ENCODE peak calls at places on chromosomes 7 and 10, in five cellular contexts. W is HepG2, E is H1, Z is GM12878, G is GM12891. F is an unnamed sample.

GRCh38 chr7:102080003-102080361 is 206.7 kb upstream of the SH2B2 start:
- DNase-seq in G (no peak), Z (no peak), W (no peak), E (no peak), F (no peak)

GRCh38 chr10:89475137-89475536 is 60.3 kb downstream of the SLC16A12 start:
- DNase-seq in E (no peak), G (no peak), W (no peak), Z (no peak), F (no peak)

GRCh38 chr7:22364910-22365309 is 8.0 kb upstream of the RAPGEF5 start:
- DNase-seq in W (no peak), Z (no peak), E (no peak), G (no peak), F (no peak)

GRCh38 chr7:32074787-32075570 is 4.8 kb upstream of the PDE1C start:
- DNase-seq in Z (no peak), W (no peak), E (no peak), G (no peak), F (no peak)

GRCh38 chr7:2720024-2720423 is 32.0 kb downstream of the AMZ1 start:
- DNase-seq in Z (no peak), G (no peak), W (no peak), E (no peak), F (no peak)

GRCh38 chr10:131555406-131555805 is 243.9 kb upstream of the TCERG1L start:
- DNase-seq in W (no peak), G (no peak), E (no peak), Z (no peak), F (no peak)

GRCh38 chr7:158383665-158384064 is 204.0 kb downstream of the PTPRN2 start:
- DNase-seq in E (no peak), W (no peak), G (no peak), Z (no peak), F (no peak)

GRCh38 chr7:149136118-149136517 is 10.0 kb upstream of the ZNF425 start:
- DNase-seq in G (no peak), Z (no peak), W (no peak), E (no peak), F (no peak)

GRCh38 chr7:2494191-2495130 is 18.3 kb upstream of the GRIFIN start:
- DNase-seq in Z (no peak), G (no peak), W (no peak), E (no peak), F (no peak)

GRCh38 chr7:134362587-134363483 is 46.1 kb upstream of the SLC35B4 start:
- DNase-seq in Z (no peak), E (no peak), W (no peak), G (no peak), F (no peak)

GRCh38 chr7:152052772-152053171 is 27.3 kb downstream of the GALNT11 start:
- DNase-seq in G (no peak), E (no peak), W (no peak), Z (no peak), F (no peak)

DNA sequence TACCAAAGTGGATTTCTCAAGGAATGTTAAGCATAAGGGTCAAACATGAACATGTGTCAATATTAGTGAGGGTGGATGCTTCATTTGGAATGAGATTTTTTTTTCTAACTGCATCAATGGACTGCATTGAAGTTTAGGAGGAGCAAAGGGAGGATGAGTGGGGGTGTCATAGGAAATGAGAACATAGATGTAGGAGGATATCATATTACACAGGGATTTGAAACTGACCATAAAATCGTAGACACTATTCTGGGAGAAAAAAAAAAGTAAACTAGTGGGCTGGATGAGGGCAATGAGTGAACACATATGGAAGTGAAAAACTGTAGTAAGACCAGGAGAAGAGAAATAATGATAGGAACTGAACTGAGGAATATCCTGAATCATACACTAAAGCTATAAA is 109.4 kb downstream of the SEMA3A start:
- DNase-seq in W (peak; percentile 53), G (no peak), Z (no peak), E (no peak), F (no peak)
- TF ChIP-seq TAF1 in W (no peak), G (no peak), Z (no peak), E (no peak), F (no peak)

DNA sequence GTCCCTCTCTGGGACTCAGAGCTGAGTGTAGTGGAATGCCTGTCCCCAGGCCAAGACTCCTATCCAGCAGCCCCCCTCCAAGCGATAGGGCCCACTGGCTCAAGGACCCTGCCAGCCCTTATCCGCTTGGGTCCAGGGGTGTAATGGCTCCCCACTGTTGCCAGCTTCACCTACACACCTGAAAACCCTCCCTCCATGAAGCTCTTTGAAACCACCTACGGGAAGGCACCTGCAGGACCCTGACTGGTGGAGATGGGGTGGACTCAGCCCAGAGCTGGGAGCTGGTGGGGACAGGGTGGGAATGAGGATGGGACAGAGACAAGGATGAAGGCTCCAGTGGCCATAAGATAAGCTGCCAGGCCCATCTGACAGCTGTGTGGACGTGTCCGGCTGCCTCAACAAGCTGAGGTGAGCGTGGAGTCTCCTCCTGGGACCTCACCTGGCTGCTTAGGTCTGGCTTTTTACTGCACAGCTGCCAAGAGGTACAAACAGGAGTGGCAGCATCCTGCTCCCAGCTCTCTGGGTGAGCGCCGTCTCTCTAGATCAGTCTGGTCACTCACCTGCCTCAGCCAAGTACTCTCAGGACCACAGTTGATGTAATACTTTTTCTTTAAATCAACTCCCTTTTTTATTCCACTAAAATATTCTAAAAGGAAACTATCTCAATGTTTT is 41.9 kb downstream of the DRGX start:
- DNase-seq in E (no peak), Z (no peak), G (no peak), W (no peak), F (no peak)
- TF ChIP-seq POLR2A in E (no peak), Z (no peak), G (no peak), W (no peak), F (no peak)

GRCh38 chr7:129790136-129790535 is 162.6 kb downstream of the UBE2H start:
- DNase-seq in E (no peak), Z (no peak), G (no peak), W (no peak), F (no peak)
- TF ChIP-seq POLR2AphosphoS5 in E (no peak), Z (no peak), G (no peak), W (no peak), F (no peak)

GRCh38 chr7:94654764-94655561 is 970 bp downstream of the SGCE start:
- DNase-seq in W (no peak), E (no peak), G (no peak), Z (no peak), F (no peak)
- TF ChIP-seq TAF1 in W (no peak), E (no peak), G (no peak), Z (no peak), F (no peak)